ENCODE peak calls at places on chromosomes 7 and 10, in six cellular contexts. U, M, C, Z, A and G are unnamed samples.

GRCh38 chr7:148260605-148261004 is 330.0 kb upstream of the C7orf33 start:
- DNase-seq in M (no peak), C (no peak), Z (no peak), U (no peak), A (no peak), G (no peak)

GRCh38 chr10:14926722-14927416 is 27.0 kb downstream of the DCLRE1C start:
- DNase-seq in U (no peak), C (no peak), M (no peak), A (peak), Z (no peak), G (no peak)

GRCh38 chr10:44069573-44069972 is 315.3 kb downstream of the CXCL12 start:
- DNase-seq in C (no peak), A (no peak), Z (no peak), M (no peak), U (no peak), G (no peak)

GRCh38 chr7:91720255-91720937 is 160.1 kb downstream of the MTERF1 start:
- DNase-seq in C (no peak), U (no peak), M (no peak), Z (no peak), A (no peak), G (no peak)

GRCh38 chr10:87752571-87752970 is 65.5 kb downstream of the ATAD1 start:
- DNase-seq in Z (no peak), M (no peak), U (no peak), A (peak), C (no peak), G (peak)

GRCh38 chr10:58304099-58304633 is 30.6 kb upstream of the UBE2D1 start:
- DNase-seq in M (no peak), C (no peak), Z (no peak), A (no peak), U (no peak), G (no peak)

GRCh38 chr7:911791-912480 is 35.6 kb downstream of the GET4 start:
- DNase-seq in Z (no peak), M (no peak), U (peak), C (no peak), A (no peak), G (no peak)

GRCh38 chr7:30888783-30889182 is 22.9 kb upstream of the AQP1 start:
- DNase-seq in A (peak), M (no peak), Z (no peak), U (no peak), C (no peak), G (peak)

GRCh38 chr10:127942811-127943210 is 35.9 kb downstream of the PTPRE start:
- DNase-seq in A (no peak), Z (no peak), U (no peak), M (no peak), C (no peak), G (no peak)